ENCODE peak calls at places on chromosomes 3 and 15, in five cellular contexts. R is suprapubic skin, V is HepG2, O is tibial artery, K is right lobe of liver. B is an unnamed sample. For H3K9me3 and H3K36me3, the result is how much of the 10 kb centered on the place peaks cover.

GRCh38 chr3:108388136-108389132 is 92.1 kb downstream of the HHLA2 start:
- DNase-seq in K (no peak), V (no peak), O (no peak), R (no peak), B (no peak)

GRCh38 chr3:69161587-69162196 is 39.3 kb upstream of the LMOD3 start:
- DNase-seq in K (no peak), O (no peak), V (peak), R (no peak), B (peak)

GRCh38 chr3:12395349-12396012 is 88.8 kb upstream of the TSEN2 start:
- DNase-seq in V (no peak), K (no peak), R (no peak), O (no peak), B (no peak)

GRCh38 chr3:72383896-72384295 is 464.3 kb downstream of the SHQ1 start:
- DNase-seq in O (no peak), V (no peak), R (no peak), K (no peak), B (no peak)

GRCh38 chr3:118108769-118109168 is 925.9 kb downstream of the IGSF11 start:
- DNase-seq in O (no peak), V (no peak), R (no peak), K (no peak), B (no peak)

GRCh38 chr3:105798381-105798934 is 70.4 kb downstream of the CBLB start:
- DNase-seq in V (no peak), R (no peak), O (no peak), K (no peak), B (no peak)

GRCh38 chr3:131688370-131688769 is 185.6 kb upstream of the MRPL3 start:
- DNase-seq in K (no peak), O (no peak), R (no peak), V (no peak), B (no peak)

GRCh38 chr15:28147827-28148226 is 48.7 kb upstream of the OCA2 start:
- DNase-seq in O (no peak), R (no peak), V (no peak), K (no peak), B (no peak)

GRCh38 chr3:45551214-45552010 is 43.1 kb upstream of the LIMD1 start:
- DNase-seq in R (peak), V (peak), O (peak), K (peak), B (peak)

GRCh38 chr3:13301295-13301987 is 118.7 kb downstream of the NUP210 start:
- DNase-seq in K (no peak), O (peak), V (peak), R (no peak), B (no peak)

DNA sequence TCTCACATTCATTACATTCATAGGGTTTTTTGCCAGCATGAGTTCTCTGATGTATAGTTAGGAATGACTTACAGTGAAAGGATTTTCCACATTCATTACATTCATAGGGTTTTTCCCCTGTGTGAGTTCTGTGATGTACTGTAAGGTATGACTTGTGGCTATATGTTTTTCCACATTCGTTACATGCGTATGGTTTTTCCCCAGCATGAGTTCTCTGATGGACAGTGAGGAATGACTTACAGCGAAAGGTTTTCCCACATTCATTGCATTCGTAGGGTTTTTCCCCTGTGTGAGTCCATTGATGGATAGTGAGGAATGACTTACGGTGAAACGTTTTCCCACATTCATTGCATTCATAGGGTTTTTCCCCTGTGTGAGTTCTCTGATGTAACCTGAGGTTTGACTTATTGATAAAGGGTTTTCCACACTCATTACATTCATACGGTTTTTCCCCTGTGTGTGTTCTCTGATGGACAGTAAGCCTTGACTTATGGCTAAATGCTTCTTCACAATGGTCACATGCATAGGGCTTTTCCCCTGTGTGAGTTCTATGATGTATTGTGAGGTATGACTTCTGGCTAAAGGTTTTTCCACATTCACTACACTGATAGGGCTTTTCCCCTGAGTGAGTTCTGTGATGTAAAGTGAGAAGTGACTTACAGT is 47.4 kb downstream of the ZNF717 start:
- DNase-seq in V (no peak), O (no peak), R (no peak), K (no peak), B (no peak)
- H3K9me3 ChIP-seq in V (half or more), O (half or more), R (half or more), K (under half), B (half or more)

DNA sequence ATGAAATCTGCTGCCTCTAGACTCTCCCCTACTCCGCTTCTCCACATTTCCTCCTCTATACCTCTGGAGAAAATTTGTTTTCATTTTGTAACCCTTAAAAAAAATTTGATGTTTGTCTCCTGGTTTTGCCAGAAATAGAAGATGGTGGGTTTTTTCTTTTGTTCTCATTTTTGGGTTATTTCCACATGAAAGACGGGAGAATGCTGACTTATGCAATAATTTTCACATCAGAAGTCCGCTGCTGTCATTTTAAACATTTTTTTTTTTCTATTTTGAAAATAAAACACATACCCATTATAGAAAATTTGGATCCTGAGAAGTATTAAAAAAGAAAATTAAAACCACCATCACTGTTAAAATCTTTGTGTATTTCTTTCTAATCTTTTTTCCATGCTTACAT is 320.8 kb upstream of the NR2E3 start:
- DNase-seq in K (no peak), R (no peak), V (no peak), O (no peak), B (no peak)
- H3K36me3 ChIP-seq in K (under half), R (under half), V (under half), O (under half), B (under half)

DNA sequence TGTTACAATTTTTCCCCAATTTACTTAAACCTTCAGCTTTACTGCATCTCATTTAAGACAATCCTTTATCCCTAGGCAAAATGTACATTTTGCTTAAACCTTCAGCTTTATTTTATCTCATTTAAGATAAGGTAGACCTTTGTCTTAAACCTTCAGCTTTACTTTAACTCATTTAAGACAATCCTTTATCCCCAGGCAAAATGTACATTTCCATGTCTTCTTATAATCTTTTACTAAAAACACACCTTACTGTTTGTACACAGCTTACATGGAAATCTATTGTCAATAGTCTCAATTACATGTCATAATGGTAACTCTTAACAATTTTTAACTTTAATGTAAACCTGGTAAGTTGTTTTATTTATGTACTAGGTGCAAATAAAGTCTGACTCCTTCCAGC is 58.7 kb upstream of the MKRN3 start:
- DNase-seq in V (no peak), O (no peak), R (no peak), K (no peak), B (no peak)
- H3K9me3 ChIP-seq in V (under half), O (under half), R (under half), K (under half), B (under half)

DNA sequence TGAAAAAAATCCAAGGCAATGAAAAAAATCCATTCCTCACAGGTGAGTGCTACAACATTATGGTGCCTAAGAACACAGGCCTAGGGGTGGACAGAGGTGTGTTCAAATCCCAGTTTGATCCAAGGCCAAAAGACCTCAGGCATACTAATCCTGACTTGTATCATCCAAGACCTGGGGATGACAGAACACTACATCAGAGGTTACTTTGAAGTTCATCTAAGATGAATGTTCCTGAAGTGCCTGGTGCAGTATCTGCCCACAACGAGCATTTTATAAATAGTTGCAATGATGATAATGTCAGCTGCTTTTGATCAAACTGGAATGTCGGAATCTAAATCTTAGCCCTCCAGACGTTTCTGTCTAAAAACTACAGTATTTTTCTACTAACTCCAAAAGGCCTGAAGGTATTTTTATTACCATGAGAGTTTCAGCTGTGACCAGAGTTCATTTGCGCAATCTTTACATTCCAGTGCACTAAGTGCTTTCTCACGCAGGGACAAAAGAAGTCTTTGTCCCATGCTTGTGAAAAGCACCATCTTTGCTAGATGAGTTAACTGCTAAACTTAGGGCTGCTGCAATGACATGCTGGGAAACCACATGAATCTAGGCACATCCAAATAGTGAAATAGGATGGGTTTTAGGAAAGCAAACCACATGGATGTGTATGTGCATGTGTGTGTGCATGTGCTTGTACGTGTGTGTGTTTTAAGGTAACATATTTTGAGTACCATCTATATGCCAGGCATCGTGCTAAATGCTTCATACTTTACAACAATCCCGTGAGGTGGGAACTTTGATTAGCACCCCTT is 18.1 kb downstream of the ANXA2 start:
- DNase-seq in V (peak), K (no peak), O (no peak), R (no peak), B (no peak)
- H3K36me3 ChIP-seq in V (half or more), K (under half), O (under half), R (half or more), B (under half)